ENCODE peak calls at places on chromosome 21, in six cellular contexts. One of them, this sample, is unnamed.
A peak's percentile ranks its signal among the peaks of the same experiment; 100 is the strongest.

GRCh38 chr21:28754127-28754611 is 238.5 kb downstream of the LTN1 start:
- DNase-seq in stimulated activated CD8-positive, alpha-beta memory T cell treated with anti-CD3 and anti-CD28 coated beads, Interleukin-2, amount 100 ng/mL, for 1 hour: no peak
- DNase-seq in activated CD4-positive, alpha-beta T cell treated with anti-CD3 and anti-CD28 coated beads for 4 hours: no peak
- DNase-seq in fibroblast of villous mesenchyme: peak; percentile 94
- DNase-seq in activated T-helper 1 cell treated with Interleukin-2 at 50 U/mL for 16 hours: no peak
- DNase-seq in thyroid gland: no peak
- DNase-seq in this sample: peak; percentile 94

GRCh38 chr21:15543473-15543872 is 186.3 kb upstream of the USP25 start:
- DNase-seq in activated T-helper 1 cell treated with Interleukin-2 at 50 U/mL for 16 hours: no peak
- DNase-seq in fibroblast of villous mesenchyme: no peak
- DNase-seq in activated CD4-positive, alpha-beta T cell treated with anti-CD3 and anti-CD28 coated beads for 4 hours: no peak
- DNase-seq in stimulated activated CD8-positive, alpha-beta memory T cell treated with anti-CD3 and anti-CD28 coated beads, Interleukin-2, amount 100 ng/mL, for 1 hour: no peak
- DNase-seq in thyroid gland: no peak
- DNase-seq in this sample: peak; percentile 2

GRCh38 chr21:42234464-42235241 is 15.7 kb downstream of the ABCG1 start:
- DNase-seq in stimulated activated CD8-positive, alpha-beta memory T cell treated with anti-CD3 and anti-CD28 coated beads, Interleukin-2, amount 100 ng/mL, for 1 hour: peak; percentile 58
- DNase-seq in activated T-helper 1 cell treated with Interleukin-2 at 50 U/mL for 16 hours: peak; percentile 74
- DNase-seq in activated CD4-positive, alpha-beta T cell treated with anti-CD3 and anti-CD28 coated beads for 4 hours: peak; percentile 71
- DNase-seq in thyroid gland: peak; percentile 77
- DNase-seq in fibroblast of villous mesenchyme: peak; percentile 38
- DNase-seq in this sample: peak; percentile 59

GRCh38 chr21:35559881-35560280 is 500.4 kb downstream of the SETD4 start:
- DNase-seq in activated CD4-positive, alpha-beta T cell treated with anti-CD3 and anti-CD28 coated beads for 4 hours: no peak
- DNase-seq in activated T-helper 1 cell treated with Interleukin-2 at 50 U/mL for 16 hours: no peak
- DNase-seq in stimulated activated CD8-positive, alpha-beta memory T cell treated with anti-CD3 and anti-CD28 coated beads, Interleukin-2, amount 100 ng/mL, for 1 hour: no peak
- DNase-seq in thyroid gland: no peak
- DNase-seq in fibroblast of villous mesenchyme: peak; percentile 60
- DNase-seq in this sample: peak; percentile 75

GRCh38 chr21:27498025-27498424 is 531.1 kb upstream of the ADAMTS5 start:
- DNase-seq in fibroblast of villous mesenchyme: no peak
- DNase-seq in thyroid gland: no peak
- DNase-seq in activated CD4-positive, alpha-beta T cell treated with anti-CD3 and anti-CD28 coated beads for 4 hours: no peak
- DNase-seq in activated T-helper 1 cell treated with Interleukin-2 at 50 U/mL for 16 hours: no peak
- DNase-seq in stimulated activated CD8-positive, alpha-beta memory T cell treated with anti-CD3 and anti-CD28 coated beads, Interleukin-2, amount 100 ng/mL, for 1 hour: no peak
- DNase-seq in this sample: no peak

GRCh38 chr21:32120231-32120630 is 158.6 kb downstream of the MIS18A start:
- DNase-seq in thyroid gland: no peak
- DNase-seq in fibroblast of villous mesenchyme: no peak
- DNase-seq in stimulated activated CD8-positive, alpha-beta memory T cell treated with anti-CD3 and anti-CD28 coated beads, Interleukin-2, amount 100 ng/mL, for 1 hour: no peak
- DNase-seq in activated CD4-positive, alpha-beta T cell treated with anti-CD3 and anti-CD28 coated beads for 4 hours: no peak
- DNase-seq in activated T-helper 1 cell treated with Interleukin-2 at 50 U/mL for 16 hours: no peak
- DNase-seq in this sample: no peak

GRCh38 chr21:44800971-44801467 is 601 bp downstream of the UBE2G2 start:
- DNase-seq in fibroblast of villous mesenchyme: no peak
- DNase-seq in activated T-helper 1 cell treated with Interleukin-2 at 50 U/mL for 16 hours: no peak
- DNase-seq in stimulated activated CD8-positive, alpha-beta memory T cell treated with anti-CD3 and anti-CD28 coated beads, Interleukin-2, amount 100 ng/mL, for 1 hour: no peak
- DNase-seq in activated CD4-positive, alpha-beta T cell treated with anti-CD3 and anti-CD28 coated beads for 4 hours: peak; percentile 30
- DNase-seq in thyroid gland: no peak
- DNase-seq in this sample: peak; percentile 46

GRCh38 chr21:24011087-24011486 is 1596.2 kb downstream of the MRPL39 start:
- DNase-seq in thyroid gland: no peak
- DNase-seq in activated T-helper 1 cell treated with Interleukin-2 at 50 U/mL for 16 hours: no peak
- DNase-seq in stimulated activated CD8-positive, alpha-beta memory T cell treated with anti-CD3 and anti-CD28 coated beads, Interleukin-2, amount 100 ng/mL, for 1 hour: no peak
- DNase-seq in fibroblast of villous mesenchyme: no peak
- DNase-seq in activated CD4-positive, alpha-beta T cell treated with anti-CD3 and anti-CD28 coated beads for 4 hours: no peak
- DNase-seq in this sample: no peak

GRCh38 chr21:35428489-35428888 is 379.4 kb upstream of the RUNX1 start:
- DNase-seq in activated T-helper 1 cell treated with Interleukin-2 at 50 U/mL for 16 hours: peak; percentile 5
- DNase-seq in thyroid gland: no peak
- DNase-seq in activated CD4-positive, alpha-beta T cell treated with anti-CD3 and anti-CD28 coated beads for 4 hours: peak; percentile 54
- DNase-seq in stimulated activated CD8-positive, alpha-beta memory T cell treated with anti-CD3 and anti-CD28 coated beads, Interleukin-2, amount 100 ng/mL, for 1 hour: peak; percentile 1
- DNase-seq in fibroblast of villous mesenchyme: peak; percentile 33
- DNase-seq in this sample: peak; percentile 66

GRCh38 chr21:46149205-46149901 is 6.0 kb downstream of the FTCD start:
- DNase-seq in activated T-helper 1 cell treated with Interleukin-2 at 50 U/mL for 16 hours: no peak
- DNase-seq in thyroid gland: peak; percentile 1
- DNase-seq in fibroblast of villous mesenchyme: no peak
- DNase-seq in stimulated activated CD8-positive, alpha-beta memory T cell treated with anti-CD3 and anti-CD28 coated beads, Interleukin-2, amount 100 ng/mL, for 1 hour: no peak
- DNase-seq in activated CD4-positive, alpha-beta T cell treated with anti-CD3 and anti-CD28 coated beads for 4 hours: no peak
- DNase-seq in this sample: no peak

GRCh38 chr21:31514598-31514997 is 144.9 kb upstream of the SOD1 start:
- DNase-seq in thyroid gland: no peak
- DNase-seq in stimulated activated CD8-positive, alpha-beta memory T cell treated with anti-CD3 and anti-CD28 coated beads, Interleukin-2, amount 100 ng/mL, for 1 hour: no peak
- DNase-seq in activated CD4-positive, alpha-beta T cell treated with anti-CD3 and anti-CD28 coated beads for 4 hours: no peak
- DNase-seq in fibroblast of villous mesenchyme: no peak
- DNase-seq in activated T-helper 1 cell treated with Interleukin-2 at 50 U/mL for 16 hours: no peak
- DNase-seq in this sample: peak; percentile 57

GRCh38 chr21:35048183-35048601 is 910 bp downstream of the RUNX1 start:
- DNase-seq in activated CD4-positive, alpha-beta T cell treated with anti-CD3 and anti-CD28 coated beads for 4 hours: peak; percentile 39
- DNase-seq in stimulated activated CD8-positive, alpha-beta memory T cell treated with anti-CD3 and anti-CD28 coated beads, Interleukin-2, amount 100 ng/mL, for 1 hour: no peak
- DNase-seq in thyroid gland: no peak
- DNase-seq in activated T-helper 1 cell treated with Interleukin-2 at 50 U/mL for 16 hours: no peak
- DNase-seq in fibroblast of villous mesenchyme: peak; percentile 21
- DNase-seq in this sample: no peak

GRCh38 chr21:14121719-14122118 is 89.0 kb downstream of the LIPI start:
- DNase-seq in activated CD4-positive, alpha-beta T cell treated with anti-CD3 and anti-CD28 coated beads for 4 hours: no peak
- DNase-seq in fibroblast of villous mesenchyme: no peak
- DNase-seq in thyroid gland: no peak
- DNase-seq in stimulated activated CD8-positive, alpha-beta memory T cell treated with anti-CD3 and anti-CD28 coated beads, Interleukin-2, amount 100 ng/mL, for 1 hour: no peak
- DNase-seq in activated T-helper 1 cell treated with Interleukin-2 at 50 U/mL for 16 hours: no peak
- DNase-seq in this sample: no peak

GRCh38 chr21:34204481-34205439 is 131.4 kb downstream of the MRPS6 start:
- DNase-seq in stimulated activated CD8-positive, alpha-beta memory T cell treated with anti-CD3 and anti-CD28 coated beads, Interleukin-2, amount 100 ng/mL, for 1 hour: no peak
- DNase-seq in activated CD4-positive, alpha-beta T cell treated with anti-CD3 and anti-CD28 coated beads for 4 hours: no peak
- DNase-seq in fibroblast of villous mesenchyme: no peak
- DNase-seq in activated T-helper 1 cell treated with Interleukin-2 at 50 U/mL for 16 hours: no peak
- DNase-seq in thyroid gland: peak; percentile 90
- DNase-seq in this sample: peak; percentile 43

GRCh38 chr21:38388219-38388618 is 110.1 kb downstream of the ERG start:
- DNase-seq in activated CD4-positive, alpha-beta T cell treated with anti-CD3 and anti-CD28 coated beads for 4 hours: no peak
- DNase-seq in fibroblast of villous mesenchyme: no peak
- DNase-seq in thyroid gland: no peak
- DNase-seq in activated T-helper 1 cell treated with Interleukin-2 at 50 U/mL for 16 hours: no peak
- DNase-seq in stimulated activated CD8-positive, alpha-beta memory T cell treated with anti-CD3 and anti-CD28 coated beads, Interleukin-2, amount 100 ng/mL, for 1 hour: no peak
- DNase-seq in this sample: peak; percentile 36

GRCh38 chr21:44927587-44928461 is 7.1 kb upstream of the ITGB2 start:
- DNase-seq in stimulated activated CD8-positive, alpha-beta memory T cell treated with anti-CD3 and anti-CD28 coated beads, Interleukin-2, amount 100 ng/mL, for 1 hour: peak; percentile 84
- DNase-seq in activated CD4-positive, alpha-beta T cell treated with anti-CD3 and anti-CD28 coated beads for 4 hours: peak; percentile 96
- DNase-seq in activated T-helper 1 cell treated with Interleukin-2 at 50 U/mL for 16 hours: peak; percentile 83
- DNase-seq in thyroid gland: no peak
- DNase-seq in fibroblast of villous mesenchyme: peak; percentile 51
- DNase-seq in this sample: peak; percentile 67

GRCh38 chr21:29105218-29105617 is 25.2 kb upstream of the MAP3K7CL start:
- DNase-seq in activated T-helper 1 cell treated with Interleukin-2 at 50 U/mL for 16 hours: no peak
- DNase-seq in stimulated activated CD8-positive, alpha-beta memory T cell treated with anti-CD3 and anti-CD28 coated beads, Interleukin-2, amount 100 ng/mL, for 1 hour: no peak
- DNase-seq in activated CD4-positive, alpha-beta T cell treated with anti-CD3 and anti-CD28 coated beads for 4 hours: no peak
- DNase-seq in fibroblast of villous mesenchyme: peak; percentile 82
- DNase-seq in thyroid gland: no peak
- DNase-seq in this sample: peak; percentile 68

GRCh38 chr21:28944296-28944695 is 48.4 kb downstream of the LTN1 start:
- DNase-seq in activated CD4-positive, alpha-beta T cell treated with anti-CD3 and anti-CD28 coated beads for 4 hours: no peak
- DNase-seq in thyroid gland: no peak
- DNase-seq in stimulated activated CD8-positive, alpha-beta memory T cell treated with anti-CD3 and anti-CD28 coated beads, Interleukin-2, amount 100 ng/mL, for 1 hour: no peak
- DNase-seq in fibroblast of villous mesenchyme: peak; percentile 36
- DNase-seq in activated T-helper 1 cell treated with Interleukin-2 at 50 U/mL for 16 hours: no peak
- DNase-seq in this sample: peak; percentile 16

GRCh38 chr21:15221799-15222386 is 157.1 kb upstream of the NRIP1 start:
- DNase-seq in stimulated activated CD8-positive, alpha-beta memory T cell treated with anti-CD3 and anti-CD28 coated beads, Interleukin-2, amount 100 ng/mL, for 1 hour: no peak
- DNase-seq in thyroid gland: no peak
- DNase-seq in fibroblast of villous mesenchyme: peak; percentile 60
- DNase-seq in activated CD4-positive, alpha-beta T cell treated with anti-CD3 and anti-CD28 coated beads for 4 hours: no peak
- DNase-seq in activated T-helper 1 cell treated with Interleukin-2 at 50 U/mL for 16 hours: no peak
- DNase-seq in this sample: peak; percentile 68

GRCh38 chr21:40947713-40948112 is 100.8 kb upstream of the DSCAM start:
- DNase-seq in thyroid gland: no peak
- DNase-seq in fibroblast of villous mesenchyme: no peak
- DNase-seq in activated T-helper 1 cell treated with Interleukin-2 at 50 U/mL for 16 hours: no peak
- DNase-seq in stimulated activated CD8-positive, alpha-beta memory T cell treated with anti-CD3 and anti-CD28 coated beads, Interleukin-2, amount 100 ng/mL, for 1 hour: no peak
- DNase-seq in activated CD4-positive, alpha-beta T cell treated with anti-CD3 and anti-CD28 coated beads for 4 hours: no peak
- DNase-seq in this sample: no peak

GRCh38 chr21:35273331-35273730 is 224.2 kb upstream of the RUNX1 start:
- DNase-seq in activated T-helper 1 cell treated with Interleukin-2 at 50 U/mL for 16 hours: no peak
- DNase-seq in activated CD4-positive, alpha-beta T cell treated with anti-CD3 and anti-CD28 coated beads for 4 hours: no peak
- DNase-seq in stimulated activated CD8-positive, alpha-beta memory T cell treated with anti-CD3 and anti-CD28 coated beads, Interleukin-2, amount 100 ng/mL, for 1 hour: no peak
- DNase-seq in thyroid gland: no peak
- DNase-seq in fibroblast of villous mesenchyme: no peak
- DNase-seq in this sample: no peak

GRCh38 chr21:31624961-31625491 is 34.5 kb upstream of the SOD1 start:
- DNase-seq in activated T-helper 1 cell treated with Interleukin-2 at 50 U/mL for 16 hours: no peak
- DNase-seq in stimulated activated CD8-positive, alpha-beta memory T cell treated with anti-CD3 and anti-CD28 coated beads, Interleukin-2, amount 100 ng/mL, for 1 hour: no peak
- DNase-seq in fibroblast of villous mesenchyme: no peak
- DNase-seq in thyroid gland: no peak
- DNase-seq in activated CD4-positive, alpha-beta T cell treated with anti-CD3 and anti-CD28 coated beads for 4 hours: no peak
- DNase-seq in this sample: no peak

GRCh38 chr21:38806942-38807284 is 1.2 kb downstream of the ETS2 start:
- DNase-seq in activated CD4-positive, alpha-beta T cell treated with anti-CD3 and anti-CD28 coated beads for 4 hours: no peak
- DNase-seq in activated T-helper 1 cell treated with Interleukin-2 at 50 U/mL for 16 hours: no peak
- DNase-seq in fibroblast of villous mesenchyme: no peak
- DNase-seq in stimulated activated CD8-positive, alpha-beta memory T cell treated with anti-CD3 and anti-CD28 coated beads, Interleukin-2, amount 100 ng/mL, for 1 hour: no peak
- DNase-seq in thyroid gland: no peak
- DNase-seq in this sample: peak; percentile 45

GRCh38 chr21:37230632-37231246 is 36.4 kb downstream of the VPS26C start:
- DNase-seq in fibroblast of villous mesenchyme: no peak
- DNase-seq in activated T-helper 1 cell treated with Interleukin-2 at 50 U/mL for 16 hours: no peak
- DNase-seq in stimulated activated CD8-positive, alpha-beta memory T cell treated with anti-CD3 and anti-CD28 coated beads, Interleukin-2, amount 100 ng/mL, for 1 hour: no peak
- DNase-seq in thyroid gland: no peak
- DNase-seq in activated CD4-positive, alpha-beta T cell treated with anti-CD3 and anti-CD28 coated beads for 4 hours: no peak
- DNase-seq in this sample: no peak

GRCh38 chr21:18369115-18369514 is 34.5 kb downstream of the TMPRSS15 start:
- DNase-seq in thyroid gland: no peak
- DNase-seq in activated CD4-positive, alpha-beta T cell treated with anti-CD3 and anti-CD28 coated beads for 4 hours: no peak
- DNase-seq in activated T-helper 1 cell treated with Interleukin-2 at 50 U/mL for 16 hours: no peak
- DNase-seq in fibroblast of villous mesenchyme: no peak
- DNase-seq in stimulated activated CD8-positive, alpha-beta memory T cell treated with anti-CD3 and anti-CD28 coated beads, Interleukin-2, amount 100 ng/mL, for 1 hour: no peak
- DNase-seq in this sample: peak; percentile 72

GRCh38 chr21:38861006-38861405 is 55.3 kb downstream of the ETS2 start:
- DNase-seq in fibroblast of villous mesenchyme: no peak
- DNase-seq in stimulated activated CD8-positive, alpha-beta memory T cell treated with anti-CD3 and anti-CD28 coated beads, Interleukin-2, amount 100 ng/mL, for 1 hour: no peak
- DNase-seq in activated T-helper 1 cell treated with Interleukin-2 at 50 U/mL for 16 hours: no peak
- DNase-seq in thyroid gland: no peak
- DNase-seq in activated CD4-positive, alpha-beta T cell treated with anti-CD3 and anti-CD28 coated beads for 4 hours: no peak
- DNase-seq in this sample: no peak

GRCh38 chr21:45308211-45309068 is 20.7 kb upstream of the POFUT2 start:
- DNase-seq in activated CD4-positive, alpha-beta T cell treated with anti-CD3 and anti-CD28 coated beads for 4 hours: no peak
- DNase-seq in stimulated activated CD8-positive, alpha-beta memory T cell treated with anti-CD3 and anti-CD28 coated beads, Interleukin-2, amount 100 ng/mL, for 1 hour: no peak
- DNase-seq in fibroblast of villous mesenchyme: peak; percentile 98
- DNase-seq in thyroid gland: peak; percentile 3
- DNase-seq in activated T-helper 1 cell treated with Interleukin-2 at 50 U/mL for 16 hours: no peak
- DNase-seq in this sample: peak; percentile 98

GRCh38 chr21:42374457-42374856 is 8.1 kb upstream of the TFF1 start:
- DNase-seq in activated CD4-positive, alpha-beta T cell treated with anti-CD3 and anti-CD28 coated beads for 4 hours: no peak
- DNase-seq in activated T-helper 1 cell treated with Interleukin-2 at 50 U/mL for 16 hours: no peak
- DNase-seq in stimulated activated CD8-positive, alpha-beta memory T cell treated with anti-CD3 and anti-CD28 coated beads, Interleukin-2, amount 100 ng/mL, for 1 hour: no peak
- DNase-seq in thyroid gland: no peak
- DNase-seq in fibroblast of villous mesenchyme: no peak
- DNase-seq in this sample: no peak

GRCh38 chr21:36482673-36483072 is 2.8 kb upstream of the CLDN14 start:
- DNase-seq in thyroid gland: no peak
- DNase-seq in stimulated activated CD8-positive, alpha-beta memory T cell treated with anti-CD3 and anti-CD28 coated beads, Interleukin-2, amount 100 ng/mL, for 1 hour: no peak
- DNase-seq in activated T-helper 1 cell treated with Interleukin-2 at 50 U/mL for 16 hours: no peak
- DNase-seq in fibroblast of villous mesenchyme: no peak
- DNase-seq in activated CD4-positive, alpha-beta T cell treated with anti-CD3 and anti-CD28 coated beads for 4 hours: no peak
- DNase-seq in this sample: no peak

GRCh38 chr21:41885341-41886024 is 6.3 kb upstream of the PRDM15 start:
- DNase-seq in thyroid gland: no peak
- DNase-seq in fibroblast of villous mesenchyme: peak; percentile 37
- DNase-seq in activated T-helper 1 cell treated with Interleukin-2 at 50 U/mL for 16 hours: no peak
- DNase-seq in stimulated activated CD8-positive, alpha-beta memory T cell treated with anti-CD3 and anti-CD28 coated beads, Interleukin-2, amount 100 ng/mL, for 1 hour: no peak
- DNase-seq in activated CD4-positive, alpha-beta T cell treated with anti-CD3 and anti-CD28 coated beads for 4 hours: no peak
- DNase-seq in this sample: peak; percentile 11

GRCh38 chr21:39633770-39634181 is 21.0 kb downstream of the B3GALT5 start:
- DNase-seq in fibroblast of villous mesenchyme: peak; percentile 92
- DNase-seq in stimulated activated CD8-positive, alpha-beta memory T cell treated with anti-CD3 and anti-CD28 coated beads, Interleukin-2, amount 100 ng/mL, for 1 hour: no peak
- DNase-seq in activated CD4-positive, alpha-beta T cell treated with anti-CD3 and anti-CD28 coated beads for 4 hours: no peak
- DNase-seq in activated T-helper 1 cell treated with Interleukin-2 at 50 U/mL for 16 hours: no peak
- DNase-seq in thyroid gland: peak; percentile 21
- DNase-seq in this sample: peak; percentile 92

GRCh38 chr21:43778469-43779335 is 2.6 kb upstream of the CSTB start:
- DNase-seq in activated CD4-positive, alpha-beta T cell treated with anti-CD3 and anti-CD28 coated beads for 4 hours: no peak
- DNase-seq in thyroid gland: no peak
- DNase-seq in stimulated activated CD8-positive, alpha-beta memory T cell treated with anti-CD3 and anti-CD28 coated beads, Interleukin-2, amount 100 ng/mL, for 1 hour: no peak
- DNase-seq in fibroblast of villous mesenchyme: peak; percentile 16
- DNase-seq in activated T-helper 1 cell treated with Interleukin-2 at 50 U/mL for 16 hours: no peak
- DNase-seq in this sample: peak; percentile 83

GRCh38 chr21:29151937-29152336 is 21.5 kb downstream of the MAP3K7CL start:
- DNase-seq in stimulated activated CD8-positive, alpha-beta memory T cell treated with anti-CD3 and anti-CD28 coated beads, Interleukin-2, amount 100 ng/mL, for 1 hour: no peak
- DNase-seq in activated CD4-positive, alpha-beta T cell treated with anti-CD3 and anti-CD28 coated beads for 4 hours: no peak
- DNase-seq in thyroid gland: no peak
- DNase-seq in fibroblast of villous mesenchyme: no peak
- DNase-seq in activated T-helper 1 cell treated with Interleukin-2 at 50 U/mL for 16 hours: no peak
- DNase-seq in this sample: no peak

GRCh38 chr21:45164124-45164511 is 89.7 kb downstream of the ADARB1 start:
- DNase-seq in stimulated activated CD8-positive, alpha-beta memory T cell treated with anti-CD3 and anti-CD28 coated beads, Interleukin-2, amount 100 ng/mL, for 1 hour: no peak
- DNase-seq in thyroid gland: no peak
- DNase-seq in fibroblast of villous mesenchyme: peak; percentile 11
- DNase-seq in activated T-helper 1 cell treated with Interleukin-2 at 50 U/mL for 16 hours: no peak
- DNase-seq in activated CD4-positive, alpha-beta T cell treated with anti-CD3 and anti-CD28 coated beads for 4 hours: no peak
- DNase-seq in this sample: no peak

This sample was measured in choroid plexus epithelial cell.